ENCODE peak calls at places on chromosomes 6 and 20, in six cellular contexts. M, A, X, G, C and L are unnamed samples.

GRCh38 chr6:1105833-1106400 is 206.0 kb upstream of the FOXQ1 start:
- DNase-seq in M (no peak), A (no peak), X (no peak), G (no peak), C (no peak), L (no peak)

GRCh38 chr6:10684618-10685017 is 9.8 kb downstream of the C6orf52 start:
- DNase-seq in M (no peak), A (no peak), X (no peak), G (no peak), C (no peak), L (no peak)

GRCh38 chr6:34146801-34147592 is 1.1 kb upstream of the GRM4 start:
- DNase-seq in M (no peak), A (no peak), X (no peak), G (no peak), C (no peak), L (no peak)

GRCh38 chr6:15090145-15090579 is 155.7 kb upstream of the JARID2 start:
- DNase-seq in M (no peak), A (no peak), X (no peak), G (no peak), C (no peak), L (no peak)

GRCh38 chr6:158715330-158716311 is 65.8 kb downstream of the SYTL3 start:
- DNase-seq in M (no peak), A (peak), X (no peak), G (no peak), C (no peak), L (no peak)

GRCh38 chr6:20805027-20805426 is 270.8 kb downstream of the CDKAL1 start:
- DNase-seq in M (no peak), A (no peak), X (no peak), G (no peak), C (no peak), L (no peak)

GRCh38 chr6:156345700-156346099 is 431.5 kb upstream of the ARID1B start:
- DNase-seq in M (no peak), A (no peak), X (no peak), G (no peak), C (no peak), L (no peak)

GRCh38 chr6:80249897-80250296 is 143.4 kb downstream of the BCKDHB start:
- DNase-seq in M (no peak), A (no peak), X (no peak), G (no peak), C (no peak), L (no peak)

GRCh38 chr6:142400495-142400894 is 98.7 kb downstream of the ADGRG6 start:
- DNase-seq in M (no peak), A (peak), X (peak), G (no peak), C (no peak), L (no peak)

GRCh38 chr6:121430514-121431460 is 4.7 kb upstream of the GJA1 start:
- DNase-seq in M (peak), A (no peak), X (peak), G (no peak), C (peak), L (no peak)

GRCh38 chr6:80004199-80005072 is at the start of gene TTK:
- DNase-seq in M (peak), A (peak), X (peak), G (peak), C (peak), L (peak)

GRCh38 chr6:42787018-42787611 is 5.3 kb downstream of the BICRAL start:
- DNase-seq in M (no peak), A (peak), X (no peak), G (no peak), C (no peak), L (no peak)

GRCh38 chr6:110814488-110815259 is 595 bp downstream of the CDK19 start:
- DNase-seq in M (peak), A (peak), X (peak), G (no peak), C (peak), L (peak)

GRCh38 chr20:33811763-33812672 is 870 bp downstream of the CHMP4B start:
- DNase-seq in M (peak), A (peak), X (peak), G (no peak), C (peak), L (peak)

GRCh38 chr6:106783631-106784566 is 154.5 kb downstream of the QRSL1 start:
- DNase-seq in M (peak), A (no peak), X (no peak), G (no peak), C (no peak), L (no peak)

GRCh38 chr20:35742741-35743523 is 872 bp upstream of the RBM39 start:
- DNase-seq in M (no peak), A (no peak), X (peak), G (peak), C (peak), L (no peak)

GRCh38 chr6:122652431-122652830 is 42.2 kb downstream of the PKIB start:
- DNase-seq in M (no peak), A (no peak), X (no peak), G (no peak), C (no peak), L (no peak)

GRCh38 chr6:89797317-89797716 is 22.3 kb downstream of the MDN1 start:
- DNase-seq in M (no peak), A (no peak), X (no peak), G (no peak), C (no peak), L (no peak)

GRCh38 chr20:37251836-37252477 is 9.7 kb downstream of the GHRH start:
- DNase-seq in M (no peak), A (no peak), X (peak), G (no peak), C (no peak), L (no peak)

GRCh38 chr6:142867988-142868818 is 76.8 kb downstream of the HIVEP2 start:
- DNase-seq in M (no peak), A (no peak), X (no peak), G (no peak), C (no peak), L (no peak)

GRCh38 chr20:49766979-49767419 is 45.6 kb upstream of the SLC9A8 start:
- DNase-seq in M (no peak), A (no peak), X (no peak), G (no peak), C (no peak), L (peak)

GRCh38 chr20:39253051-39253682 is 291.0 kb downstream of the DHX35 start:
- DNase-seq in M (no peak), A (no peak), X (no peak), G (no peak), C (no peak), L (no peak)

GRCh38 chr6:89952361-89952680 is 58.1 kb downstream of the GJA10 start:
- DNase-seq in M (no peak), A (no peak), X (no peak), G (no peak), C (no peak), L (no peak)

GRCh38 chr6:96836579-96837137 is 619 bp downstream of the GPR63 start:
- DNase-seq in M (no peak), A (peak), X (peak), G (no peak), C (peak), L (peak)
- H3K27ac ChIP-seq in M (peak), A (peak), X (peak), G (peak), C (peak), L (peak)

GRCh38 chr6:139062921-139063320 is 34.4 kb downstream of the ABRACL start:
- DNase-seq in M (no peak), A (no peak), X (no peak), G (no peak), C (no peak), L (no peak)
- TF ChIP-seq REST in M (no peak), A (no peak), X (no peak), G (no peak), C (no peak), L (no peak)

GRCh38 chr6:17877890-17878440 is 109.5 kb downstream of the KIF13A start:
- DNase-seq in M (no peak), A (no peak), X (no peak), G (no peak), C (no peak), L (no peak)
- H3K27ac ChIP-seq in M (peak), A (no peak), X (no peak), G (no peak), C (no peak), L (no peak)

DNA sequence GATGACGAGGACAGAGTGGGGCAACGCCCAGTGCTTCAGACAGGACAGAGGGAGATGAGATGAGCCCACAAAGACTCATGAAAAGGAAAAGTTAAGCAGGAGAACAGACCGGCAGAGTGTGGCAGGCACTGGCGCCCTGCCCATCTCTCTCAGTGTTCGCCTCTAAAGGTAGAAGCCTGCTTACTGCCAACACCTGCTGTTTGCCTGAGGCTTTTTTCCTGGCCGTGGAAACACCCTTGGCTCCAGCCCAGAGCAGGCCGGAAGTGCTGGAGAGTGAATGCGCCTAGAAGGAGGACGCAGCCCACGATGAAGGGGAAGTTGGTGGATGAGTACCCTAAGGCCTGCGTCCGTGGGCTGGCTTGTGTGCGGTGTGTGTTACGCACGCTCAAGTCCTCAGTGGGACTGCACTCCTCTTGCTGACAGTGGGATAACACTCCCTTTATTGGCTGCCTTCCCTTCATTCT is 9.3 kb upstream of the FOXP4 start:
- DNase-seq in M (no peak), A (peak), X (no peak), G (no peak), C (no peak), L (peak)
- TF ChIP-seq REST in M (no peak), A (no peak), X (no peak), G (no peak), C (no peak), L (no peak)

GRCh38 chr6:131068165-131068564 is 5.1 kb upstream of the EPB41L2 start:
- DNase-seq in M (no peak), A (peak), X (no peak), G (no peak), C (no peak), L (no peak)

GRCh38 chr6:131065112-131065823 is 2.2 kb upstream of the EPB41L2 start:
- DNase-seq in M (no peak), A (no peak), X (no peak), G (no peak), C (no peak), L (no peak)

GRCh38 chr6:131067521-131067920 is 4.5 kb upstream of the EPB41L2 start:
- DNase-seq in M (no peak), A (no peak), X (no peak), G (no peak), C (no peak), L (no peak)

GRCh38 chr6:131063764-131064272 is 773 bp upstream of the EPB41L2 start:
- DNase-seq in M (no peak), A (no peak), X (no peak), G (no peak), C (no peak), L (no peak)

DNA sequence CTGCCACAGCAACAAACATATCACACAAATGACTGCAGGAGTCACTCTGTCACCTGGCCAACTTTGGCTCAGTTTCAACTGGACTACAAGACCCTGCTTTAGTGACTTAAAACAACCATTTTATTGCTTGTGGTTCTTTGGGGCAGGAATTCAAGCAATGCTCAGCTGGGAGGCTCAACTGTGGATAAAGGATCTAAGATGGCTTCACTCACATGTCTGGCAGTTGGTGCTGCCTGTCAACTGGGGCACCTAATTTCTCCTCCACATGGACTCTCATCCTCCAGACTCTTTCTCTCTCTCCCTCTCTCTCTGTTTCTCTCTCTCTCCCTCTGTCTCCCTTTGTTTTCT is 2.8 kb upstream of the EPB41L2 start:
- DNase-seq in M (no peak), A (no peak), X (no peak), G (no peak), C (no peak), L (no peak)
- H3K27ac ChIP-seq in M (no peak), A (no peak), X (no peak), G (no peak), C (no peak), L (no peak)

GRCh38 chr20:19958243-19958642 is 58.9 kb upstream of the NAA20 start:
- DNase-seq in M (no peak), A (no peak), X (no peak), G (no peak), C (no peak), L (no peak)
- TF ChIP-seq REST in M (no peak), A (no peak), X (no peak), G (no peak), C (no peak), L (no peak)

DNA sequence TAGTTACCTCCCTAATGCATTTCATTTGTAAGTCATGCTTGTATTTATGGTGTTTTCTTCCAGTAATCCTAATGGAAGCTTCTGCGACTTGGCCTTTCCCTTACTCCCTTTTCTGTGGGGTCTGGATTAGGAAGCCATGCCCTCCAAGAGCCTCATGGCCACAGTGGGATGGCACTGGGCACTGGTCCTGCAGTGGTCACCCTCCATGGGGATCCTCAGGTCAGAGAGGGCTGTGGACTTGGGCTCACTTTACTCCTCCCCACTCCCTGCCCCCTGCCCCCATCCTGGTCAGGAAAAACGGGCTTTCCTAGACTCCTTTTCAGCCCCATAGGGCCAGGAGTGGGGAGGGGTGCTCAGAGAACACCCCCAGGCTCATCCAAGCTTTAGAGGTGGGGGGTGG is 49.9 kb downstream of the EBF4 start:
- DNase-seq in M (no peak), A (no peak), X (no peak), G (no peak), C (no peak), L (no peak)
- H3K27ac ChIP-seq in M (no peak), A (no peak), X (no peak), G (no peak), C (no peak), L (no peak)